ENCODE peak calls at places on chromosomes 6 and 20, in eight cellular contexts. One of them, this sample, is unnamed.

GRCh38 chr6:34679552-34680255 is 16.9 kb downstream of the ILRUN start:
- DNase-seq in right cardiac atrium: no peak
- DNase-seq in hippocampal formation: no peak
- DNase-seq in RWPE2: no peak
- DNase-seq in activated naive CD8-positive, alpha-beta T cell treated with anti-CD3 and anti-CD28 coated beads, Interleukin-2, amount 50 U/mL, for 24 hours: no peak
- DNase-seq in iris pigment epithelial cell: no peak
- DNase-seq in heart left ventricle: no peak
- DNase-seq in AG08396: no peak
- DNase-seq in this sample: no peak

GRCh38 chr20:62653951-62654685 is 11.8 kb downstream of the SLCO4A1 start:
- DNase-seq in right cardiac atrium: no peak
- DNase-seq in hippocampal formation: no peak
- DNase-seq in RWPE2: no peak
- DNase-seq in activated naive CD8-positive, alpha-beta T cell treated with anti-CD3 and anti-CD28 coated beads, Interleukin-2, amount 50 U/mL, for 24 hours: no peak
- DNase-seq in iris pigment epithelial cell: no peak
- DNase-seq in heart left ventricle: no peak
- DNase-seq in AG08396: no peak
- DNase-seq in this sample: no peak

GRCh38 chr6:328184-328670 is 35.9 kb downstream of the DUSP22 start:
- DNase-seq in right cardiac atrium: peak; percentile 54
- DNase-seq in hippocampal formation: no peak
- DNase-seq in RWPE2: peak; percentile 49
- DNase-seq in activated naive CD8-positive, alpha-beta T cell treated with anti-CD3 and anti-CD28 coated beads, Interleukin-2, amount 50 U/mL, for 24 hours: no peak
- DNase-seq in iris pigment epithelial cell: peak; percentile 95
- DNase-seq in heart left ventricle: peak; percentile 69
- DNase-seq in AG08396: peak; percentile 87
- DNase-seq in this sample: no peak

GRCh38 chr6:106547556-106547955 is 81.7 kb downstream of the RTN4IP1 start:
- DNase-seq in right cardiac atrium: no peak
- DNase-seq in hippocampal formation: no peak
- DNase-seq in RWPE2: no peak
- DNase-seq in activated naive CD8-positive, alpha-beta T cell treated with anti-CD3 and anti-CD28 coated beads, Interleukin-2, amount 50 U/mL, for 24 hours: no peak
- DNase-seq in iris pigment epithelial cell: no peak
- DNase-seq in heart left ventricle: no peak
- DNase-seq in AG08396: no peak
- DNase-seq in this sample: no peak

GRCh38 chr6:37807656-37808055 is 11.9 kb upstream of the ZFAND3 start:
- DNase-seq in right cardiac atrium: no peak
- DNase-seq in hippocampal formation: no peak
- DNase-seq in RWPE2: no peak
- DNase-seq in activated naive CD8-positive, alpha-beta T cell treated with anti-CD3 and anti-CD28 coated beads, Interleukin-2, amount 50 U/mL, for 24 hours: no peak
- DNase-seq in iris pigment epithelial cell: no peak
- DNase-seq in heart left ventricle: no peak
- DNase-seq in AG08396: no peak
- DNase-seq in this sample: no peak

GRCh38 chr6:1930356-1930755 is 315.0 kb downstream of the GMDS start:
- DNase-seq in right cardiac atrium: no peak
- DNase-seq in hippocampal formation: no peak
- DNase-seq in RWPE2: no peak
- DNase-seq in activated naive CD8-positive, alpha-beta T cell treated with anti-CD3 and anti-CD28 coated beads, Interleukin-2, amount 50 U/mL, for 24 hours: no peak
- DNase-seq in iris pigment epithelial cell: peak; percentile 18
- DNase-seq in heart left ventricle: no peak
- DNase-seq in AG08396: no peak
- DNase-seq in this sample: no peak

GRCh38 chr6:141258516-141258915 is 874.2 kb upstream of the GJE1 start:
- DNase-seq in right cardiac atrium: no peak
- DNase-seq in hippocampal formation: no peak
- DNase-seq in RWPE2: no peak
- DNase-seq in activated naive CD8-positive, alpha-beta T cell treated with anti-CD3 and anti-CD28 coated beads, Interleukin-2, amount 50 U/mL, for 24 hours: no peak
- DNase-seq in iris pigment epithelial cell: no peak
- DNase-seq in heart left ventricle: peak; percentile 24
- DNase-seq in AG08396: no peak
- DNase-seq in this sample: no peak

GRCh38 chr6:35386989-35387388 is 44.6 kb downstream of the PPARD start:
- DNase-seq in right cardiac atrium: no peak
- DNase-seq in hippocampal formation: no peak
- DNase-seq in RWPE2: no peak
- DNase-seq in activated naive CD8-positive, alpha-beta T cell treated with anti-CD3 and anti-CD28 coated beads, Interleukin-2, amount 50 U/mL, for 24 hours: no peak
- DNase-seq in iris pigment epithelial cell: peak; percentile 61
- DNase-seq in heart left ventricle: no peak
- DNase-seq in AG08396: no peak
- DNase-seq in this sample: no peak

GRCh38 chr6:168671863-168672546 is 231.0 kb downstream of the SMOC2 start:
- DNase-seq in right cardiac atrium: no peak
- DNase-seq in hippocampal formation: no peak
- DNase-seq in RWPE2: no peak
- DNase-seq in activated naive CD8-positive, alpha-beta T cell treated with anti-CD3 and anti-CD28 coated beads, Interleukin-2, amount 50 U/mL, for 24 hours: no peak
- DNase-seq in iris pigment epithelial cell: no peak
- DNase-seq in heart left ventricle: no peak
- DNase-seq in AG08396: no peak
- DNase-seq in this sample: no peak

GRCh38 chr6:73451166-73452106 is 661 bp downstream of the CGAS start:
- DNase-seq in right cardiac atrium: peak; percentile 35
- DNase-seq in hippocampal formation: no peak
- DNase-seq in RWPE2: peak; percentile 54
- DNase-seq in activated naive CD8-positive, alpha-beta T cell treated with anti-CD3 and anti-CD28 coated beads, Interleukin-2, amount 50 U/mL, for 24 hours: peak; percentile 60
- DNase-seq in iris pigment epithelial cell: peak; percentile 54
- DNase-seq in heart left ventricle: peak; percentile 38
- DNase-seq in AG08396: peak; percentile 70
- DNase-seq in this sample: peak; percentile 55

GRCh38 chr6:127077886-127078285 is 40.6 kb upstream of the RSPO3 start:
- DNase-seq in right cardiac atrium: no peak
- DNase-seq in hippocampal formation: no peak
- DNase-seq in RWPE2: no peak
- DNase-seq in activated naive CD8-positive, alpha-beta T cell treated with anti-CD3 and anti-CD28 coated beads, Interleukin-2, amount 50 U/mL, for 24 hours: no peak
- DNase-seq in iris pigment epithelial cell: no peak
- DNase-seq in heart left ventricle: no peak
- DNase-seq in AG08396: no peak
- DNase-seq in this sample: no peak

GRCh38 chr6:13762648-13763441 is 51.2 kb upstream of the RANBP9 start:
- DNase-seq in right cardiac atrium: no peak
- DNase-seq in hippocampal formation: no peak
- DNase-seq in RWPE2: no peak
- DNase-seq in activated naive CD8-positive, alpha-beta T cell treated with anti-CD3 and anti-CD28 coated beads, Interleukin-2, amount 50 U/mL, for 24 hours: peak; percentile 23
- DNase-seq in iris pigment epithelial cell: peak; percentile 97
- DNase-seq in heart left ventricle: no peak
- DNase-seq in AG08396: peak; percentile 82
- DNase-seq in this sample: no peak

GRCh38 chr6:110341671-110342304 is 16.4 kb downstream of the METTL24 start:
- DNase-seq in right cardiac atrium: no peak
- DNase-seq in hippocampal formation: no peak
- DNase-seq in RWPE2: no peak
- DNase-seq in activated naive CD8-positive, alpha-beta T cell treated with anti-CD3 and anti-CD28 coated beads, Interleukin-2, amount 50 U/mL, for 24 hours: no peak
- DNase-seq in iris pigment epithelial cell: peak; percentile 34
- DNase-seq in heart left ventricle: no peak
- DNase-seq in AG08396: peak; percentile 32
- DNase-seq in this sample: no peak

GRCh38 chr6:52731719-52732118 is 31.6 kb downstream of the GSTA2 start:
- DNase-seq in right cardiac atrium: no peak
- DNase-seq in hippocampal formation: no peak
- DNase-seq in RWPE2: no peak
- DNase-seq in activated naive CD8-positive, alpha-beta T cell treated with anti-CD3 and anti-CD28 coated beads, Interleukin-2, amount 50 U/mL, for 24 hours: no peak
- DNase-seq in iris pigment epithelial cell: no peak
- DNase-seq in heart left ventricle: no peak
- DNase-seq in AG08396: no peak
- DNase-seq in this sample: no peak

GRCh38 chr6:44667226-44667625 is 279.7 kb downstream of the CDC5L start:
- DNase-seq in right cardiac atrium: no peak
- DNase-seq in hippocampal formation: no peak
- DNase-seq in RWPE2: no peak
- DNase-seq in activated naive CD8-positive, alpha-beta T cell treated with anti-CD3 and anti-CD28 coated beads, Interleukin-2, amount 50 U/mL, for 24 hours: no peak
- DNase-seq in iris pigment epithelial cell: peak; percentile 94
- DNase-seq in heart left ventricle: no peak
- DNase-seq in AG08396: peak; percentile 61
- DNase-seq in this sample: no peak

GRCh38 chr6:109055771-109056235 is 38.8 kb downstream of the SESN1 start:
- DNase-seq in right cardiac atrium: no peak
- DNase-seq in hippocampal formation: no peak
- DNase-seq in RWPE2: no peak
- DNase-seq in activated naive CD8-positive, alpha-beta T cell treated with anti-CD3 and anti-CD28 coated beads, Interleukin-2, amount 50 U/mL, for 24 hours: no peak
- DNase-seq in iris pigment epithelial cell: peak; percentile 79
- DNase-seq in heart left ventricle: no peak
- DNase-seq in AG08396: no peak
- DNase-seq in this sample: no peak

GRCh38 chr6:50362706-50363105 is 313.0 kb upstream of the DEFB112 start:
- DNase-seq in right cardiac atrium: no peak
- DNase-seq in hippocampal formation: no peak
- DNase-seq in RWPE2: no peak
- DNase-seq in activated naive CD8-positive, alpha-beta T cell treated with anti-CD3 and anti-CD28 coated beads, Interleukin-2, amount 50 U/mL, for 24 hours: no peak
- DNase-seq in iris pigment epithelial cell: peak; percentile 2
- DNase-seq in heart left ventricle: no peak
- DNase-seq in AG08396: no peak
- DNase-seq in this sample: no peak

GRCh38 chr6:44804016-44804415 is 416.5 kb downstream of the CDC5L start:
- DNase-seq in right cardiac atrium: no peak
- DNase-seq in hippocampal formation: no peak
- DNase-seq in RWPE2: no peak
- DNase-seq in activated naive CD8-positive, alpha-beta T cell treated with anti-CD3 and anti-CD28 coated beads, Interleukin-2, amount 50 U/mL, for 24 hours: no peak
- DNase-seq in iris pigment epithelial cell: no peak
- DNase-seq in heart left ventricle: no peak
- DNase-seq in AG08396: no peak
- DNase-seq in this sample: no peak

This sample was measured in right lobe of liver.